ENCODE peak calls at places on chromosome 2, in five cellular contexts. One of them, this sample, is unnamed.
A peak's percentile ranks its signal among the peaks of the same experiment; 100 is the strongest.

GRCh38 chr2:146665801-146666200 is 1179.0 kb upstream of the ACVR2A start:
- DNase-seq in Calu3: no peak
- DNase-seq in brain microvascular endothelial cell: no peak
- DNase-seq in NB4: no peak
- DNase-seq in stimulated activated CD4-positive, alpha-beta T cell treated with anti-CD3 and anti-CD28 coated beads, TNF-alpha, amount 100 ng/mL, for 4 hours: no peak
- DNase-seq in this sample: no peak

GRCh38 chr2:58594762-58595161 is 353.6 kb upstream of the FANCL start:
- DNase-seq in Calu3: no peak
- DNase-seq in brain microvascular endothelial cell: no peak
- DNase-seq in NB4: no peak
- DNase-seq in stimulated activated CD4-positive, alpha-beta T cell treated with anti-CD3 and anti-CD28 coated beads, TNF-alpha, amount 100 ng/mL, for 4 hours: no peak
- DNase-seq in this sample: no peak

GRCh38 chr2:188293601-188294482 is 2.2 kb downstream of the GULP1 start:
- DNase-seq in Calu3: peak; percentile 72
- DNase-seq in brain microvascular endothelial cell: peak; percentile 68
- DNase-seq in NB4: no peak
- DNase-seq in stimulated activated CD4-positive, alpha-beta T cell treated with anti-CD3 and anti-CD28 coated beads, TNF-alpha, amount 100 ng/mL, for 4 hours: no peak
- DNase-seq in this sample: peak; percentile 29

GRCh38 chr2:196234672-196235071 is 63.3 kb upstream of the STK17B start:
- DNase-seq in Calu3: no peak
- DNase-seq in brain microvascular endothelial cell: peak; percentile 87
- DNase-seq in NB4: peak; percentile 92
- DNase-seq in stimulated activated CD4-positive, alpha-beta T cell treated with anti-CD3 and anti-CD28 coated beads, TNF-alpha, amount 100 ng/mL, for 4 hours: peak; percentile 29
- DNase-seq in this sample: no peak

GRCh38 chr2:124908411-124908810 is 883.3 kb downstream of the CNTNAP5 start:
- DNase-seq in Calu3: no peak
- DNase-seq in brain microvascular endothelial cell: no peak
- DNase-seq in NB4: no peak
- DNase-seq in stimulated activated CD4-positive, alpha-beta T cell treated with anti-CD3 and anti-CD28 coated beads, TNF-alpha, amount 100 ng/mL, for 4 hours: no peak
- DNase-seq in this sample: no peak

GRCh38 chr2:86368181-86368824 is 30.9 kb upstream of the REEP1 start:
- DNase-seq in Calu3: peak; percentile 49
- DNase-seq in brain microvascular endothelial cell: peak; percentile 12
- DNase-seq in NB4: peak; percentile 67
- DNase-seq in stimulated activated CD4-positive, alpha-beta T cell treated with anti-CD3 and anti-CD28 coated beads, TNF-alpha, amount 100 ng/mL, for 4 hours: peak; percentile 14
- DNase-seq in this sample: peak; percentile 66

GRCh38 chr2:41869542-41870256 is 178.1 kb upstream of the PKDCC start:
- DNase-seq in Calu3: peak; percentile 82
- DNase-seq in brain microvascular endothelial cell: peak; percentile 51
- DNase-seq in NB4: peak; percentile 69
- DNase-seq in stimulated activated CD4-positive, alpha-beta T cell treated with anti-CD3 and anti-CD28 coated beads, TNF-alpha, amount 100 ng/mL, for 4 hours: peak; percentile 50
- DNase-seq in this sample: peak; percentile 67

GRCh38 chr2:200383380-200384110 is 77.1 kb downstream of the SPATS2L start:
- DNase-seq in Calu3: no peak
- DNase-seq in brain microvascular endothelial cell: no peak
- DNase-seq in NB4: peak; percentile 62
- DNase-seq in stimulated activated CD4-positive, alpha-beta T cell treated with anti-CD3 and anti-CD28 coated beads, TNF-alpha, amount 100 ng/mL, for 4 hours: no peak
- DNase-seq in this sample: no peak

GRCh38 chr2:20050712-20051517 is 513 bp downstream of the LAPTM4A start:
- DNase-seq in Calu3: peak; percentile 46
- DNase-seq in brain microvascular endothelial cell: no peak
- DNase-seq in NB4: peak; percentile 72
- DNase-seq in stimulated activated CD4-positive, alpha-beta T cell treated with anti-CD3 and anti-CD28 coated beads, TNF-alpha, amount 100 ng/mL, for 4 hours: no peak
- DNase-seq in this sample: peak; percentile 38

GRCh38 chr2:11865378-11865777 is 118.9 kb downstream of the LPIN1 start:
- DNase-seq in Calu3: no peak
- DNase-seq in brain microvascular endothelial cell: no peak
- DNase-seq in NB4: no peak
- DNase-seq in stimulated activated CD4-positive, alpha-beta T cell treated with anti-CD3 and anti-CD28 coated beads, TNF-alpha, amount 100 ng/mL, for 4 hours: no peak
- DNase-seq in this sample: no peak

GRCh38 chr2:195343942-195344530 is 313.0 kb upstream of the SLC39A10 start:
- DNase-seq in Calu3: no peak
- DNase-seq in brain microvascular endothelial cell: no peak
- DNase-seq in NB4: peak; percentile 22
- DNase-seq in stimulated activated CD4-positive, alpha-beta T cell treated with anti-CD3 and anti-CD28 coated beads, TNF-alpha, amount 100 ng/mL, for 4 hours: no peak
- DNase-seq in this sample: peak; percentile 33

GRCh38 chr2:64975232-64975791 is 13.9 kb upstream of the SLC1A4 start:
- DNase-seq in Calu3: no peak
- DNase-seq in brain microvascular endothelial cell: peak; percentile 37
- DNase-seq in NB4: no peak
- DNase-seq in stimulated activated CD4-positive, alpha-beta T cell treated with anti-CD3 and anti-CD28 coated beads, TNF-alpha, amount 100 ng/mL, for 4 hours: no peak
- DNase-seq in this sample: peak; percentile 64

GRCh38 chr2:29628078-29628765 is 293.2 kb downstream of the ALK start:
- DNase-seq in Calu3: no peak
- DNase-seq in brain microvascular endothelial cell: no peak
- DNase-seq in NB4: no peak
- DNase-seq in stimulated activated CD4-positive, alpha-beta T cell treated with anti-CD3 and anti-CD28 coated beads, TNF-alpha, amount 100 ng/mL, for 4 hours: no peak
- DNase-seq in this sample: no peak

GRCh38 chr2:223032187-223033142 is 19.5 kb upstream of the KCNE4 start:
- DNase-seq in Calu3: no peak
- DNase-seq in brain microvascular endothelial cell: no peak
- DNase-seq in NB4: no peak
- DNase-seq in stimulated activated CD4-positive, alpha-beta T cell treated with anti-CD3 and anti-CD28 coated beads, TNF-alpha, amount 100 ng/mL, for 4 hours: no peak
- DNase-seq in this sample: no peak

GRCh38 chr2:80026040-80026729 is 278.4 kb downstream of the LRRTM1 start:
- DNase-seq in Calu3: no peak
- DNase-seq in brain microvascular endothelial cell: no peak
- DNase-seq in NB4: no peak
- DNase-seq in stimulated activated CD4-positive, alpha-beta T cell treated with anti-CD3 and anti-CD28 coated beads, TNF-alpha, amount 100 ng/mL, for 4 hours: no peak
- DNase-seq in this sample: peak; percentile 20

GRCh38 chr2:239523944-239524310 is 123.1 kb upstream of the HDAC4 start:
- DNase-seq in Calu3: no peak
- DNase-seq in brain microvascular endothelial cell: no peak
- DNase-seq in NB4: peak; percentile 91
- DNase-seq in stimulated activated CD4-positive, alpha-beta T cell treated with anti-CD3 and anti-CD28 coated beads, TNF-alpha, amount 100 ng/mL, for 4 hours: no peak
- DNase-seq in this sample: no peak

This sample was measured in AG08396.